ENCODE peak calls at places on chromosomes 7 and 10, in ten cellular contexts. F, H, L, V, A, S, K, J, U and W are unnamed samples.
A peak's percentile ranks its signal among the peaks of the same experiment; 100 is the strongest.

GRCh38 chr7:66162622-66163021 is 42.5 kb upstream of the TPST1 start:
- DNase-seq in L (no peak), U (no peak), S (no peak), F (no peak), J (no peak), V (no peak), A (no peak), K (no peak), H (no peak), W (no peak)

GRCh38 chr10:124414077-124414476 is 4.6 kb downstream of the OAT start:
- DNase-seq in U (no peak), V (no peak), H (no peak), S (no peak), F (no peak), L (no peak), J (no peak), K (no peak), A (no peak), W (no peak)

GRCh38 chr10:11755512-11756247 is 13.5 kb downstream of the ECHDC3 start:
- DNase-seq in U (peak; percentile 11), A (no peak), F (no peak), V (no peak), L (no peak), H (no peak), K (no peak), S (no peak), J (no peak), W (no peak)

GRCh38 chr10:22651276-22651980 is 63.0 kb downstream of the PIP4K2A start:
- DNase-seq in H (no peak), K (no peak), V (no peak), L (peak; percentile 75), F (no peak), J (no peak), S (peak; percentile 25), A (no peak), U (no peak), W (no peak)

GRCh38 chr10:373516-374309 is 238.5 kb downstream of the ZMYND11 start:
- DNase-seq in J (peak; percentile 74), K (peak; percentile 33), L (no peak), S (no peak), H (peak; percentile 92), A (no peak), U (no peak), F (no peak), V (no peak), W (no peak)

GRCh38 chr10:119650692-119651513 is at the start of gene BAG3:
- DNase-seq in A (peak; percentile 76), S (peak; percentile 69), V (peak; percentile 54), U (peak; percentile 85), L (peak; percentile 93), F (peak; percentile 87), K (peak; percentile 94), H (peak; percentile 87), J (peak; percentile 96), W (peak; percentile 55)

GRCh38 chr10:74754397-74754796 is 72.0 kb upstream of the KAT6B start:
- DNase-seq in H (no peak), J (no peak), L (no peak), U (no peak), K (no peak), V (no peak), S (no peak), A (no peak), F (no peak), W (no peak)

GRCh38 chr10:83050815-83051214 is 1088.5 kb upstream of the GHITM start:
- DNase-seq in A (no peak), H (no peak), J (no peak), L (no peak), V (no peak), U (no peak), S (no peak), F (no peak), K (no peak), W (no peak)

GRCh38 chr7:48680996-48681395 is 243.4 kb upstream of the CDC14C start:
- DNase-seq in L (no peak), A (no peak), S (no peak), V (no peak), F (no peak), J (no peak), K (no peak), U (no peak), H (no peak), W (no peak)

GRCh38 chr10:92993671-92994304 is 66.8 kb upstream of the CYP26C1 start:
- DNase-seq in K (no peak), F (no peak), L (no peak), S (no peak), A (no peak), V (no peak), U (no peak), H (peak; percentile 95), J (no peak), W (no peak)

GRCh38 chr10:112713411-112713810 is 236.6 kb upstream of the TCF7L2 start:
- DNase-seq in S (no peak), J (no peak), H (no peak), L (no peak), K (no peak), F (no peak), V (no peak), A (no peak), U (no peak), W (no peak)

GRCh38 chr10:11782793-11783557 is 40.2 kb upstream of the PROSER2 start:
- DNase-seq in L (no peak), H (peak; percentile 51), F (peak; percentile 93), A (no peak), S (no peak), K (peak; percentile 43), U (no peak), J (peak; percentile 65), V (no peak), W (no peak)

GRCh38 chr7:79176859-79177477 is 276.5 kb downstream of the MAGI2 start:
- DNase-seq in L (no peak), V (no peak), U (no peak), F (peak; percentile 72), J (peak; percentile 56), K (peak; percentile 7), A (no peak), S (no peak), H (peak; percentile 80), W (no peak)

GRCh38 chr7:24406053-24406561 is 122.1 kb downstream of the NPY start:
- DNase-seq in L (no peak), K (no peak), H (no peak), U (no peak), A (no peak), S (no peak), V (no peak), F (no peak), J (no peak), W (no peak)

GRCh38 chr7:158074896-158075632 is 512.6 kb downstream of the PTPRN2 start:
- DNase-seq in U (peak; percentile 33), L (no peak), F (no peak), S (no peak), K (no peak), V (no peak), J (no peak), A (no peak), H (peak; percentile 99), W (no peak)

GRCh38 chr7:108415821-108416536 is 40.3 kb downstream of the NRCAM start:
- DNase-seq in J (peak; percentile 33), K (no peak), V (no peak), U (no peak), L (no peak), F (peak; percentile 42), H (peak; percentile 81), S (no peak), A (no peak), W (no peak)

GRCh38 chr7:106071999-106072714 is 40.0 kb downstream of the SYPL1 start:
- DNase-seq in S (no peak), K (peak; percentile 88), L (no peak), J (no peak), F (peak; percentile 73), A (no peak), V (no peak), H (peak; percentile 94), U (no peak), W (no peak)

GRCh38 chr10:104666106-104666505 is 25.0 kb downstream of the SORCS3 start:
- DNase-seq in V (no peak), H (no peak), A (no peak), F (no peak), S (no peak), L (no peak), U (no peak), J (no peak), K (no peak), W (no peak)